ENCODE peak calls at places on chromosome 11, in eight cellular contexts. One of them, this sample, is unnamed.

GRCh38 chr11:66388746-66389386 is 17.3 kb upstream of the SLC29A2 start:
- DNase-seq in naive B cell: peak
- DNase-seq in activated naive CD4-positive, alpha-beta T cell treated with anti-CD3 and anti-CD28 coated beads, Interleukin-2, amount 50 U/mL, for 16 hours: peak
- DNase-seq in nephron progenitor cell: peak
- DNase-seq in fibroblast of mammary gland: peak
- DNase-seq in Jurkat, Clone E6-1: peak
- DNase-seq in T-helper 17 cell: peak
- DNase-seq in brain microvascular endothelial cell: peak
- DNase-seq in this sample: peak

GRCh38 chr11:10355257-10355661 is 50.4 kb downstream of the ADM start:
- DNase-seq in T-helper 17 cell: no peak
- DNase-seq in activated naive CD4-positive, alpha-beta T cell treated with anti-CD3 and anti-CD28 coated beads, Interleukin-2, amount 50 U/mL, for 16 hours: no peak
- DNase-seq in fibroblast of mammary gland: peak
- DNase-seq in Jurkat, Clone E6-1: no peak
- DNase-seq in nephron progenitor cell: no peak
- DNase-seq in naive B cell: no peak
- DNase-seq in brain microvascular endothelial cell: no peak
- DNase-seq in this sample: no peak

GRCh38 chr11:105151936-105152554 is 12.5 kb upstream of the CARD18 start:
- DNase-seq in naive B cell: no peak
- DNase-seq in fibroblast of mammary gland: peak
- DNase-seq in activated naive CD4-positive, alpha-beta T cell treated with anti-CD3 and anti-CD28 coated beads, Interleukin-2, amount 50 U/mL, for 16 hours: no peak
- DNase-seq in nephron progenitor cell: no peak
- DNase-seq in T-helper 17 cell: no peak
- DNase-seq in Jurkat, Clone E6-1: no peak
- DNase-seq in brain microvascular endothelial cell: peak
- DNase-seq in this sample: no peak

GRCh38 chr11:28835790-28836189 is 727.6 kb downstream of the METTL15 start:
- DNase-seq in T-helper 17 cell: no peak
- DNase-seq in activated naive CD4-positive, alpha-beta T cell treated with anti-CD3 and anti-CD28 coated beads, Interleukin-2, amount 50 U/mL, for 16 hours: no peak
- DNase-seq in Jurkat, Clone E6-1: no peak
- DNase-seq in naive B cell: no peak
- DNase-seq in fibroblast of mammary gland: peak
- DNase-seq in brain microvascular endothelial cell: peak
- DNase-seq in nephron progenitor cell: no peak
- DNase-seq in this sample: no peak

GRCh38 chr11:122213111-122213510 is 97.1 kb upstream of the BLID start:
- DNase-seq in Jurkat, Clone E6-1: no peak
- DNase-seq in fibroblast of mammary gland: no peak
- DNase-seq in activated naive CD4-positive, alpha-beta T cell treated with anti-CD3 and anti-CD28 coated beads, Interleukin-2, amount 50 U/mL, for 16 hours: no peak
- DNase-seq in naive B cell: no peak
- DNase-seq in T-helper 17 cell: no peak
- DNase-seq in nephron progenitor cell: no peak
- DNase-seq in brain microvascular endothelial cell: no peak
- DNase-seq in this sample: no peak

GRCh38 chr11:15118431-15118830 is 3.7 kb downstream of the INSC start:
- DNase-seq in brain microvascular endothelial cell: no peak
- DNase-seq in naive B cell: no peak
- DNase-seq in nephron progenitor cell: no peak
- DNase-seq in T-helper 17 cell: no peak
- DNase-seq in Jurkat, Clone E6-1: no peak
- DNase-seq in activated naive CD4-positive, alpha-beta T cell treated with anti-CD3 and anti-CD28 coated beads, Interleukin-2, amount 50 U/mL, for 16 hours: no peak
- DNase-seq in fibroblast of mammary gland: no peak
- DNase-seq in this sample: no peak

GRCh38 chr11:70540196-70540595 is 141.9 kb downstream of the CTTN start:
- DNase-seq in activated naive CD4-positive, alpha-beta T cell treated with anti-CD3 and anti-CD28 coated beads, Interleukin-2, amount 50 U/mL, for 16 hours: no peak
- DNase-seq in T-helper 17 cell: no peak
- DNase-seq in naive B cell: no peak
- DNase-seq in nephron progenitor cell: no peak
- DNase-seq in fibroblast of mammary gland: no peak
- DNase-seq in brain microvascular endothelial cell: no peak
- DNase-seq in Jurkat, Clone E6-1: no peak
- DNase-seq in this sample: no peak

GRCh38 chr11:69908511-69909220 is 89.5 kb upstream of the FGF3 start:
- DNase-seq in Jurkat, Clone E6-1: no peak
- DNase-seq in T-helper 17 cell: no peak
- DNase-seq in naive B cell: no peak
- DNase-seq in nephron progenitor cell: no peak
- DNase-seq in brain microvascular endothelial cell: no peak
- DNase-seq in activated naive CD4-positive, alpha-beta T cell treated with anti-CD3 and anti-CD28 coated beads, Interleukin-2, amount 50 U/mL, for 16 hours: no peak
- DNase-seq in fibroblast of mammary gland: no peak
- DNase-seq in this sample: peak

GRCh38 chr11:6563121-6563619 is 40.2 kb downstream of the RRP8 start:
- DNase-seq in nephron progenitor cell: no peak
- DNase-seq in fibroblast of mammary gland: no peak
- DNase-seq in naive B cell: no peak
- DNase-seq in activated naive CD4-positive, alpha-beta T cell treated with anti-CD3 and anti-CD28 coated beads, Interleukin-2, amount 50 U/mL, for 16 hours: no peak
- DNase-seq in brain microvascular endothelial cell: no peak
- DNase-seq in Jurkat, Clone E6-1: no peak
- DNase-seq in T-helper 17 cell: no peak
- DNase-seq in this sample: no peak

GRCh38 chr11:120748485-120748814 is 236.9 kb downstream of the GRIK4 start:
- DNase-seq in T-helper 17 cell: no peak
- DNase-seq in fibroblast of mammary gland: no peak
- DNase-seq in brain microvascular endothelial cell: no peak
- DNase-seq in activated naive CD4-positive, alpha-beta T cell treated with anti-CD3 and anti-CD28 coated beads, Interleukin-2, amount 50 U/mL, for 16 hours: no peak
- DNase-seq in naive B cell: no peak
- DNase-seq in Jurkat, Clone E6-1: no peak
- DNase-seq in nephron progenitor cell: no peak
- DNase-seq in this sample: no peak

GRCh38 chr11:16402654-16403447 is 46.5 kb upstream of the SOX6 start:
- DNase-seq in activated naive CD4-positive, alpha-beta T cell treated with anti-CD3 and anti-CD28 coated beads, Interleukin-2, amount 50 U/mL, for 16 hours: no peak
- DNase-seq in brain microvascular endothelial cell: no peak
- DNase-seq in T-helper 17 cell: no peak
- DNase-seq in naive B cell: no peak
- DNase-seq in Jurkat, Clone E6-1: no peak
- DNase-seq in fibroblast of mammary gland: no peak
- DNase-seq in nephron progenitor cell: no peak
- DNase-seq in this sample: no peak

GRCh38 chr11:66012946-66013761 is 1.3 kb downstream of the CST6 start:
- DNase-seq in fibroblast of mammary gland: no peak
- DNase-seq in Jurkat, Clone E6-1: no peak
- DNase-seq in activated naive CD4-positive, alpha-beta T cell treated with anti-CD3 and anti-CD28 coated beads, Interleukin-2, amount 50 U/mL, for 16 hours: no peak
- DNase-seq in nephron progenitor cell: no peak
- DNase-seq in brain microvascular endothelial cell: no peak
- DNase-seq in naive B cell: no peak
- DNase-seq in T-helper 17 cell: no peak
- DNase-seq in this sample: peak

GRCh38 chr11:47101452-47101851 is 75.2 kb downstream of the ARFGAP2 start:
- DNase-seq in fibroblast of mammary gland: no peak
- DNase-seq in T-helper 17 cell: no peak
- DNase-seq in activated naive CD4-positive, alpha-beta T cell treated with anti-CD3 and anti-CD28 coated beads, Interleukin-2, amount 50 U/mL, for 16 hours: no peak
- DNase-seq in brain microvascular endothelial cell: no peak
- DNase-seq in nephron progenitor cell: no peak
- DNase-seq in naive B cell: no peak
- DNase-seq in Jurkat, Clone E6-1: no peak
- DNase-seq in this sample: no peak

GRCh38 chr11:96050435-96051182 is 126.7 kb upstream of the MTMR2 start:
- DNase-seq in brain microvascular endothelial cell: peak
- DNase-seq in fibroblast of mammary gland: peak
- DNase-seq in Jurkat, Clone E6-1: no peak
- DNase-seq in naive B cell: no peak
- DNase-seq in T-helper 17 cell: no peak
- DNase-seq in nephron progenitor cell: no peak
- DNase-seq in activated naive CD4-positive, alpha-beta T cell treated with anti-CD3 and anti-CD28 coated beads, Interleukin-2, amount 50 U/mL, for 16 hours: no peak
- DNase-seq in this sample: no peak

GRCh38 chr11:77823775-77824174 is 2.8 kb downstream of the AAMDC start:
- DNase-seq in brain microvascular endothelial cell: no peak
- DNase-seq in fibroblast of mammary gland: peak
- DNase-seq in nephron progenitor cell: no peak
- DNase-seq in naive B cell: no peak
- DNase-seq in T-helper 17 cell: no peak
- DNase-seq in activated naive CD4-positive, alpha-beta T cell treated with anti-CD3 and anti-CD28 coated beads, Interleukin-2, amount 50 U/mL, for 16 hours: no peak
- DNase-seq in Jurkat, Clone E6-1: no peak
- DNase-seq in this sample: no peak

GRCh38 chr11:118088531-118088930 is 1.8 kb upstream of the SMIM35 start:
- DNase-seq in fibroblast of mammary gland: no peak
- DNase-seq in naive B cell: peak
- DNase-seq in Jurkat, Clone E6-1: no peak
- DNase-seq in nephron progenitor cell: no peak
- DNase-seq in T-helper 17 cell: no peak
- DNase-seq in activated naive CD4-positive, alpha-beta T cell treated with anti-CD3 and anti-CD28 coated beads, Interleukin-2, amount 50 U/mL, for 16 hours: no peak
- DNase-seq in brain microvascular endothelial cell: peak
- DNase-seq in this sample: peak

GRCh38 chr11:96246718-96247540 is 96.1 kb downstream of the MAML2 start:
- DNase-seq in naive B cell: no peak
- DNase-seq in activated naive CD4-positive, alpha-beta T cell treated with anti-CD3 and anti-CD28 coated beads, Interleukin-2, amount 50 U/mL, for 16 hours: no peak
- DNase-seq in fibroblast of mammary gland: peak
- DNase-seq in brain microvascular endothelial cell: peak
- DNase-seq in Jurkat, Clone E6-1: no peak
- DNase-seq in nephron progenitor cell: no peak
- DNase-seq in T-helper 17 cell: no peak
- DNase-seq in this sample: no peak

GRCh38 chr11:10495464-10495786 is 40.4 kb downstream of the AMPD3 start:
- DNase-seq in naive B cell: no peak
- DNase-seq in T-helper 17 cell: no peak
- DNase-seq in Jurkat, Clone E6-1: no peak
- DNase-seq in fibroblast of mammary gland: no peak
- DNase-seq in nephron progenitor cell: no peak
- DNase-seq in activated naive CD4-positive, alpha-beta T cell treated with anti-CD3 and anti-CD28 coated beads, Interleukin-2, amount 50 U/mL, for 16 hours: no peak
- DNase-seq in brain microvascular endothelial cell: no peak
- DNase-seq in this sample: no peak

GRCh38 chr11:10909141-10909883 is 51.5 kb upstream of the ZBED5 start:
- DNase-seq in naive B cell: no peak
- DNase-seq in activated naive CD4-positive, alpha-beta T cell treated with anti-CD3 and anti-CD28 coated beads, Interleukin-2, amount 50 U/mL, for 16 hours: no peak
- DNase-seq in nephron progenitor cell: no peak
- DNase-seq in T-helper 17 cell: no peak
- DNase-seq in brain microvascular endothelial cell: peak
- DNase-seq in fibroblast of mammary gland: peak
- DNase-seq in Jurkat, Clone E6-1: no peak
- DNase-seq in this sample: peak

GRCh38 chr11:17014321-17014773 is at the start of gene PLEKHA7:
- DNase-seq in fibroblast of mammary gland: no peak
- DNase-seq in nephron progenitor cell: peak
- DNase-seq in activated naive CD4-positive, alpha-beta T cell treated with anti-CD3 and anti-CD28 coated beads, Interleukin-2, amount 50 U/mL, for 16 hours: peak
- DNase-seq in naive B cell: no peak
- DNase-seq in Jurkat, Clone E6-1: no peak
- DNase-seq in brain microvascular endothelial cell: no peak
- DNase-seq in T-helper 17 cell: no peak
- DNase-seq in this sample: no peak

GRCh38 chr11:128210148-128210940 is 377.0 kb downstream of the ETS1 start:
- DNase-seq in activated naive CD4-positive, alpha-beta T cell treated with anti-CD3 and anti-CD28 coated beads, Interleukin-2, amount 50 U/mL, for 16 hours: no peak
- DNase-seq in fibroblast of mammary gland: peak
- DNase-seq in nephron progenitor cell: peak
- DNase-seq in brain microvascular endothelial cell: peak
- DNase-seq in T-helper 17 cell: no peak
- DNase-seq in Jurkat, Clone E6-1: no peak
- DNase-seq in naive B cell: no peak
- DNase-seq in this sample: no peak

GRCh38 chr11:91776660-91777059 is 448.0 kb upstream of the FAT3 start:
- DNase-seq in T-helper 17 cell: no peak
- DNase-seq in naive B cell: no peak
- DNase-seq in brain microvascular endothelial cell: no peak
- DNase-seq in fibroblast of mammary gland: no peak
- DNase-seq in nephron progenitor cell: no peak
- DNase-seq in Jurkat, Clone E6-1: no peak
- DNase-seq in activated naive CD4-positive, alpha-beta T cell treated with anti-CD3 and anti-CD28 coated beads, Interleukin-2, amount 50 U/mL, for 16 hours: no peak
- DNase-seq in this sample: no peak

GRCh38 chr11:134026655-134027343 is 42.1 kb upstream of the JAM3 start:
- DNase-seq in brain microvascular endothelial cell: no peak
- DNase-seq in activated naive CD4-positive, alpha-beta T cell treated with anti-CD3 and anti-CD28 coated beads, Interleukin-2, amount 50 U/mL, for 16 hours: no peak
- DNase-seq in T-helper 17 cell: no peak
- DNase-seq in fibroblast of mammary gland: no peak
- DNase-seq in naive B cell: no peak
- DNase-seq in nephron progenitor cell: peak
- DNase-seq in Jurkat, Clone E6-1: no peak
- DNase-seq in this sample: no peak

GRCh38 chr11:101458161-101458560 is 125.6 kb downstream of the TRPC6 start:
- DNase-seq in Jurkat, Clone E6-1: no peak
- DNase-seq in naive B cell: no peak
- DNase-seq in brain microvascular endothelial cell: no peak
- DNase-seq in fibroblast of mammary gland: peak
- DNase-seq in nephron progenitor cell: no peak
- DNase-seq in T-helper 17 cell: no peak
- DNase-seq in activated naive CD4-positive, alpha-beta T cell treated with anti-CD3 and anti-CD28 coated beads, Interleukin-2, amount 50 U/mL, for 16 hours: no peak
- DNase-seq in this sample: no peak

GRCh38 chr11:11332141-11332710 is 20.8 kb downstream of the CSNK2A3 start:
- DNase-seq in T-helper 17 cell: no peak
- DNase-seq in brain microvascular endothelial cell: no peak
- DNase-seq in nephron progenitor cell: no peak
- DNase-seq in naive B cell: no peak
- DNase-seq in activated naive CD4-positive, alpha-beta T cell treated with anti-CD3 and anti-CD28 coated beads, Interleukin-2, amount 50 U/mL, for 16 hours: no peak
- DNase-seq in fibroblast of mammary gland: no peak
- DNase-seq in Jurkat, Clone E6-1: no peak
- DNase-seq in this sample: no peak

GRCh38 chr11:45860348-45860747 is 13.1 kb downstream of the CRY2 start:
- DNase-seq in fibroblast of mammary gland: no peak
- DNase-seq in brain microvascular endothelial cell: no peak
- DNase-seq in Jurkat, Clone E6-1: no peak
- DNase-seq in nephron progenitor cell: no peak
- DNase-seq in T-helper 17 cell: no peak
- DNase-seq in activated naive CD4-positive, alpha-beta T cell treated with anti-CD3 and anti-CD28 coated beads, Interleukin-2, amount 50 U/mL, for 16 hours: no peak
- DNase-seq in naive B cell: no peak
- DNase-seq in this sample: no peak

GRCh38 chr11:720642-721346 is 14.8 kb downstream of the EPS8L2 start:
- DNase-seq in nephron progenitor cell: peak
- DNase-seq in Jurkat, Clone E6-1: no peak
- DNase-seq in T-helper 17 cell: no peak
- DNase-seq in naive B cell: no peak
- DNase-seq in activated naive CD4-positive, alpha-beta T cell treated with anti-CD3 and anti-CD28 coated beads, Interleukin-2, amount 50 U/mL, for 16 hours: peak
- DNase-seq in fibroblast of mammary gland: no peak
- DNase-seq in brain microvascular endothelial cell: no peak
- DNase-seq in this sample: no peak

GRCh38 chr11:655036-655726 is 18.1 kb downstream of the DRD4 start:
- DNase-seq in fibroblast of mammary gland: no peak
- DNase-seq in activated naive CD4-positive, alpha-beta T cell treated with anti-CD3 and anti-CD28 coated beads, Interleukin-2, amount 50 U/mL, for 16 hours: no peak
- DNase-seq in Jurkat, Clone E6-1: no peak
- DNase-seq in nephron progenitor cell: no peak
- DNase-seq in brain microvascular endothelial cell: no peak
- DNase-seq in naive B cell: no peak
- DNase-seq in T-helper 17 cell: no peak
- DNase-seq in this sample: no peak

GRCh38 chr11:87422566-87422965 is 384.8 kb downstream of the TMEM135 start:
- DNase-seq in nephron progenitor cell: no peak
- DNase-seq in Jurkat, Clone E6-1: no peak
- DNase-seq in brain microvascular endothelial cell: no peak
- DNase-seq in activated naive CD4-positive, alpha-beta T cell treated with anti-CD3 and anti-CD28 coated beads, Interleukin-2, amount 50 U/mL, for 16 hours: no peak
- DNase-seq in fibroblast of mammary gland: no peak
- DNase-seq in naive B cell: no peak
- DNase-seq in T-helper 17 cell: no peak
- DNase-seq in this sample: no peak